ENCODE peak calls at places on chromosomes 16 and 17, in four cellular contexts. One of them, this sample, is unnamed.

GRCh38 chr17:38656959-38657823 is 17.6 kb downstream of the EPOP start:
- DNase-seq in HepG2: peak
- DNase-seq in WTC11: no peak
- DNase-seq in K562: no peak
- DNase-seq in this sample: no peak

GRCh38 chr17:57545836-57546305 is 199.2 kb downstream of the CCDC182 start:
- DNase-seq in WTC11: no peak
- DNase-seq in K562: no peak
- DNase-seq in HepG2: no peak
- DNase-seq in this sample: no peak

GRCh38 chr16:12805091-12805490 is 1.4 kb upstream of the CPPED1 start:
- DNase-seq in HepG2: no peak
- DNase-seq in K562: no peak
- DNase-seq in WTC11: no peak
- DNase-seq in this sample: no peak

GRCh38 chr17:82356845-82357355 is 2.1 kb upstream of the TEX19 start:
- DNase-seq in K562: no peak
- DNase-seq in WTC11: peak
- DNase-seq in HepG2: no peak
- DNase-seq in this sample: no peak

GRCh38 chr16:50099957-50100648 is 34.3 kb downstream of the HEATR3 start:
- DNase-seq in HepG2: no peak
- DNase-seq in WTC11: no peak
- DNase-seq in K562: no peak
- DNase-seq in this sample: no peak

GRCh38 chr17:40063034-40063765 is 435 bp downstream of the THRA start:
- DNase-seq in WTC11: peak
- DNase-seq in HepG2: peak
- DNase-seq in K562: peak
- DNase-seq in this sample: peak

GRCh38 chr16:2210009-2210332 is 692 bp downstream of the BRICD5 start:
- DNase-seq in WTC11: no peak
- DNase-seq in K562: no peak
- DNase-seq in HepG2: no peak
- DNase-seq in this sample: no peak

GRCh38 chr16:642189-643049 is 791 bp downstream of the MCRIP2 start:
- DNase-seq in K562: peak
- DNase-seq in WTC11: peak
- DNase-seq in HepG2: peak
- DNase-seq in this sample: no peak

GRCh38 chr16:46857261-46857962 is 26.4 kb upstream of the C16orf87 start:
- DNase-seq in K562: peak
- DNase-seq in HepG2: peak
- DNase-seq in WTC11: no peak
- DNase-seq in this sample: peak

GRCh38 chr17:78442648-78443128 is 64.2 kb downstream of the PGS1 start:
- DNase-seq in HepG2: no peak
- DNase-seq in WTC11: no peak
- DNase-seq in K562: no peak
- DNase-seq in this sample: no peak

GRCh38 chr16:1929105-1929504 is 10.9 kb upstream of the HS3ST6 start:
- DNase-seq in HepG2: no peak
- DNase-seq in K562: peak
- DNase-seq in WTC11: no peak
- DNase-seq in this sample: no peak

GRCh38 chr17:58384900-58385299 is 32.4 kb downstream of the RNF43 start:
- DNase-seq in WTC11: no peak
- DNase-seq in HepG2: no peak
- DNase-seq in K562: no peak
- DNase-seq in this sample: no peak

GRCh38 chr17:17732892-17733670 is 51.8 kb downstream of the RAI1 start:
- DNase-seq in WTC11: no peak
- DNase-seq in K562: no peak
- DNase-seq in HepG2: no peak
- DNase-seq in this sample: no peak

GRCh38 chr16:56779956-56780355 is 50.0 kb downstream of the NUP93 start:
- DNase-seq in K562: no peak
- DNase-seq in HepG2: no peak
- DNase-seq in WTC11: no peak
- DNase-seq in this sample: no peak

GRCh38 chr16:19213885-19214284 is 45.8 kb downstream of the SYT17 start:
- DNase-seq in WTC11: no peak
- DNase-seq in HepG2: peak
- DNase-seq in K562: no peak
- DNase-seq in this sample: no peak

GRCh38 chr16:76035689-76036088 is 241.5 kb upstream of the CNTNAP4 start:
- DNase-seq in WTC11: no peak
- DNase-seq in HepG2: no peak
- DNase-seq in K562: no peak
- DNase-seq in this sample: no peak

GRCh38 chr16:81875461-81875860 is 96.4 kb downstream of the PLCG2 start:
- DNase-seq in K562: no peak
- DNase-seq in WTC11: no peak
- DNase-seq in HepG2: no peak
- DNase-seq in this sample: no peak

DNA sequence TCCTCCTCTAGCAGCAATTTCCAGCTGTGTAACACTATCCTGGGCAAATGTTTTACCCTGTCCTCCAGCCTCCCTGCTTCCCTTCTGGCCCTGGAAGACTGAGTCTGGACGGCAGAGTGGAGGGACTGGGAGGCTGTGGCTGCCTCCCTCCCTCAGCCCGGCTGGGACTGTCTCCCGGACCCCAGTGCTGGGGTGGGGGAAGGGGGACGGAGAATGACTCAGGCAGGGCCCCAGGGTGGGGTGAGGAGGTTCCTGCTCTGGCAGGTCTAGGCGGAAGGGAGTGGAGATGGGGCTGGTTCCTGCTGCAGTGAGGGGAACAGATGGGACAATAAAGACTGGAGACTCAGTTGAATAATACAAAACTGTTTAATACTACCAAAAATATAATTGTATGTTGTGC is 2.1 kb downstream of the SOX15 start:
- DNase-seq in WTC11: no peak
- DNase-seq in K562: no peak
- DNase-seq in HepG2: no peak
- DNase-seq in this sample: no peak
- TF ChIP-seq ELF4 in WTC11: no peak
- TF ChIP-seq ELF4 in K562: no peak
- TF ChIP-seq ELF4 in HepG2: no peak
- TF ChIP-seq ELF4 in this sample: no peak

DNA sequence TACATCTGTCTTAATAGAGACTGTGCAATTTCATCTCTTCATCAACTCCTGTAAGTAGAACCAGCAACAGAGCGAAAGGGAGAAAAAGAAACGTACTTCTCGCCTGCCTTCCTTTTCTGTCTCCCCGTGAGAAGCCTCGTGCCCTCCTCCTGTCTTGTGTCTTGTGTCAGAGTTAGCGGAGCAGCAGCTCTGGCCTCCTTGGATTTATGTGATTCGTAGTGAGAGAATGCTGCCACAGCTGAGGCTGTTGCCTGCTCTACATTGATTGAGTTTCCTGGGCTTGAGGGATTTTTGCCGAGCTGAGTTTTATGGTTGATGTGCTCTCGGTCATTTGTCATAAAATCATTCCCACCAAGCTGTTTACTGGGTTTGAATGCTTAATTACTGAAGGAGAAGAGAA is 579.1 kb upstream of the RBFOX1 start:
- DNase-seq in HepG2: no peak
- DNase-seq in K562: no peak
- DNase-seq in WTC11: no peak
- DNase-seq in this sample: no peak
- TF ChIP-seq ELF4 in HepG2: no peak
- TF ChIP-seq ELF4 in K562: no peak
- TF ChIP-seq ELF4 in WTC11: no peak
- TF ChIP-seq ELF4 in this sample: no peak

GRCh38 chr17:41539979-41540701 is 12.0 kb upstream of the KRT19 start:
- DNase-seq in HepG2: peak
- DNase-seq in WTC11: no peak
- DNase-seq in K562: no peak
- DNase-seq in this sample: no peak

GRCh38 chr17:41539071-41539492 is 11.0 kb upstream of the KRT19 start:
- DNase-seq in HepG2: peak
- DNase-seq in WTC11: no peak
- DNase-seq in K562: no peak
- DNase-seq in this sample: no peak

GRCh38 chr17:41537990-41538389 is 9.9 kb upstream of the KRT19 start:
- DNase-seq in WTC11: no peak
- DNase-seq in HepG2: no peak
- DNase-seq in K562: no peak
- DNase-seq in this sample: no peak

GRCh38 chr17:41537614-41537954 is 9.5 kb upstream of the KRT19 start:
- DNase-seq in HepG2: no peak
- DNase-seq in K562: no peak
- DNase-seq in WTC11: no peak
- DNase-seq in this sample: no peak

GRCh38 chr17:41538565-41538991 is 10.5 kb upstream of the KRT19 start:
- DNase-seq in K562: no peak
- DNase-seq in WTC11: no peak
- DNase-seq in HepG2: no peak
- DNase-seq in this sample: no peak
- TF ChIP-seq ELF4 in K562: no peak
- TF ChIP-seq ELF4 in WTC11: no peak
- TF ChIP-seq ELF4 in HepG2: no peak
- TF ChIP-seq ELF4 in this sample: no peak

GRCh38 chr16:51193879-51194278 is 42.8 kb upstream of the SALL1 start:
- DNase-seq in HepG2: no peak
- DNase-seq in K562: no peak
- DNase-seq in WTC11: no peak
- DNase-seq in this sample: no peak
- TF ChIP-seq ELF4 in HepG2: no peak
- TF ChIP-seq ELF4 in K562: no peak
- TF ChIP-seq ELF4 in WTC11: no peak
- TF ChIP-seq ELF4 in this sample: no peak

DNA sequence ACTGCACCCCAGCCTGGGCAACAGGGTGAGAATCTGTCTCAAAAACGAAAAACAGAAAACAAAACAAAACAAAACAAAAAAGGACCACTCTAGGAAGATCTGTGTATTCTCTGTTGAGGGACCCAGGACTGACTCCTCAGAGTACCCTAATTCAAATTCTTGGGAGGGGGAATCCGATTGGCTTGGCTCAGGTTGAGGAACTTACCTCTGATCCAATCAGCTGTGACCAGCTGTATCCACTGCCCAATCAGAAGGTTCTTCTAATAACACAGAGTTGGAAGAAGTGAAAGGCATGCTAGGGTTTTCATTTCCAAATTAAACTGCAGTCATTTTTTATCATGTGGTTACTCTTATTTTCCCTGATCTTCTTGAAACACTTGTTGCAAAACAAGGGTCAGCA is 105.9 kb upstream of the CACNG3 start:
- DNase-seq in K562: peak
- DNase-seq in WTC11: no peak
- DNase-seq in HepG2: no peak
- DNase-seq in this sample: no peak
- TF ChIP-seq ELF4 in K562: no peak
- TF ChIP-seq ELF4 in WTC11: no peak
- TF ChIP-seq ELF4 in HepG2: no peak
- TF ChIP-seq ELF4 in this sample: no peak

This sample was measured in HEK293T.